ENCODE peak calls at places on chromosomes 2 and 18, in eight cellular contexts. I is fibroblast of lung, P is GM23338, N is lower lobe of right lung, K is cardiac muscle cell, B is iPS DF 6.9, X is lung, M is HCT116. W is an unnamed sample. For H3K36me3, the result is how much of the 10 kb centered on the place peaks cover.

GRCh38 chr18:79502785-79503184 is 107.1 kb downstream of the NFATC1 start:
- DNase-seq in B (no peak), I (no peak), P (no peak), K (peak), X (no peak), N (no peak), M (no peak), W (no peak)

GRCh38 chr18:22466608-22467390 is 49.1 kb upstream of the CTAGE1 start:
- DNase-seq in M (peak), N (no peak), P (no peak), K (peak), X (peak), I (peak), B (no peak), W (no peak)

GRCh38 chr2:86045541-86045940 is 60.1 kb downstream of the POLR1A start:
- DNase-seq in B (no peak), N (no peak), I (no peak), X (no peak), K (no peak), M (no peak), P (no peak), W (no peak)

GRCh38 chr2:139478191-139478914 is 698.2 kb upstream of the NXPH2 start:
- DNase-seq in P (no peak), B (no peak), M (no peak), N (no peak), K (no peak), X (no peak), I (no peak), W (no peak)

GRCh38 chr2:177405029-177405692 is 12.6 kb downstream of the AGPS start:
- DNase-seq in B (no peak), K (no peak), I (no peak), X (no peak), M (no peak), N (no peak), P (no peak), W (no peak)

GRCh38 chr2:24421668-24422067 is 61.3 kb upstream of the ITSN2 start:
- DNase-seq in P (peak), I (peak), M (peak), N (peak), X (peak), K (peak), B (peak), W (peak)

GRCh38 chr18:57864615-57865121 is 61.6 kb upstream of the ATP8B1 start:
- DNase-seq in K (no peak), B (no peak), P (no peak), M (no peak), I (no peak), X (no peak), N (no peak), W (no peak)

GRCh38 chr2:202494300-202494699 is 118.2 kb downstream of the BMPR2 start:
- DNase-seq in I (peak), P (peak), K (peak), X (no peak), M (no peak), B (no peak), N (no peak), W (no peak)

GRCh38 chr18:34543356-34543755 is 166.7 kb upstream of the DTNA start:
- DNase-seq in I (no peak), M (no peak), K (no peak), N (no peak), B (no peak), X (no peak), P (no peak), W (no peak)
- H3K36me3 ChIP-seq in I (under half), M (under half), K (under half), N (under half), B (under half), X (under half), P (under half), W (under half)

GRCh38 chr2:96247009-96247408 is 18.8 kb downstream of the TMEM127 start:
- DNase-seq in I (no peak), K (no peak), N (peak), B (no peak), M (no peak), P (no peak), X (no peak), W (no peak)
- H3K36me3 ChIP-seq in I (under half), K (under half), N (under half), B (under half), M (under half), P (under half), X (under half), W (under half)

DNA sequence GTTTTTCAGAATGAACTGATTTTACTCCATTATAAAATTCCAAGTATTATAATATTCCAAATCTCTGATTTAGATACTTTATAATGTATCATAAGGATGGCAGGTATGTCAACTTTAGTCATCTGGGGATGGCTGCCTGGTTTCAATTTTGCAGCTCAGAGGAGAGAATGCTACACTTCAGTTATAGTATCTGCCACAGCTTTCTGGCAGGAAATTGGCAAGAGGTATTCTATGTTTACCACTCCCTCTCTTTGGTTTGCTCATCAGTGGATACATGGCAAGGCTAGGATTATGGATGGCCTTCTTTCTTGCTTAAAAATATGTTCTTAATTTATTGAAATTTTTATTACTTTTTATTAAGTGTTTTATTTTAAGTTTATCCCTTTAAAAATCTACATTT is 67.0 kb upstream of the TNFRSF11A start:
- DNase-seq in X (no peak), N (no peak), B (no peak), M (no peak), K (no peak), I (no peak), P (no peak), W (no peak)
- H3K36me3 ChIP-seq in X (under half), N (half or more), B (under half), M (under half), K (under half), I (under half), P (under half), W (under half)

GRCh38 chr2:20313659-20314058 is 37.0 kb downstream of the PUM2 start:
- DNase-seq in B (no peak), N (no peak), M (no peak), X (no peak), P (no peak), K (no peak), I (peak), W (no peak)

GRCh38 chr2:20314562-20315521 is 35.8 kb downstream of the PUM2 start:
- DNase-seq in K (no peak), M (no peak), N (no peak), X (no peak), I (no peak), B (no peak), P (peak), W (no peak)

GRCh38 chr2:20317198-20317597 is 33.4 kb downstream of the PUM2 start:
- DNase-seq in M (no peak), N (no peak), K (no peak), P (no peak), B (no peak), X (no peak), I (no peak), W (no peak)

GRCh38 chr2:20322527-20323300 is 27.9 kb downstream of the PUM2 start:
- DNase-seq in M (no peak), B (no peak), N (no peak), P (no peak), K (no peak), I (no peak), X (no peak), W (no peak)

DNA sequence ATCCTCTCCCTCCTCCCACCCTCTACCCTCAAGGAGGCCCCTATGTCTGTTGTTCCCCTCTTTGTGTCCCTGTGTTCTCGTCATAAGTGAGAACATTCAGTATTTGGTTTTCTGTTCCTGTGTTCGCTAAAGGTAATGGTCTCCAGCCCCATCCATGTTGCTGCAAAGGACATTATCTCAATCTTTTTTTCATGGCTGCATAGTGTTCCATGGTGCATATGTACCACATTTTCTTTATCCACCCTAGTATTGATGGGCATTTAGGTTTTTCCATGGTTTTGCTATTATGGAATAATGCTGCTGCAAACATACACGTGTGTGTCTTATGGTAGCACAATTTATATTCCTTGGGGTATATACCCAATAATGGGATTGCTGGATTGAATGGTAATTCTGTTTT is 33.0 kb downstream of the PUM2 start:
- DNase-seq in I (no peak), B (no peak), P (no peak), M (no peak), K (no peak), X (no peak), N (no peak), W (no peak)
- H3K36me3 ChIP-seq in I (under half), B (under half), P (under half), M (under half), K (under half), X (under half), N (half or more), W (under half)

GRCh38 chr2:117935954-117936353 is 77.9 kb downstream of the CCDC93 start:
- DNase-seq in X (no peak), K (no peak), M (no peak), P (no peak), B (no peak), I (no peak), N (no peak), W (no peak)

GRCh38 chr2:117931978-117932377 is 81.9 kb downstream of the CCDC93 start:
- DNase-seq in I (no peak), K (no peak), X (no peak), B (no peak), P (no peak), N (no peak), M (no peak), W (no peak)

GRCh38 chr2:117931266-117931665 is 82.6 kb downstream of the CCDC93 start:
- DNase-seq in B (no peak), M (no peak), I (no peak), N (no peak), P (no peak), K (no peak), X (no peak), W (no peak)

GRCh38 chr2:117935436-117935835 is 78.4 kb downstream of the CCDC93 start:
- DNase-seq in X (no peak), I (no peak), P (no peak), N (no peak), K (no peak), M (no peak), B (no peak), W (peak)

GRCh38 chr2:117933884-117934354 is 80.0 kb downstream of the CCDC93 start:
- DNase-seq in N (no peak), K (no peak), P (peak), I (no peak), X (no peak), B (no peak), M (no peak), W (no peak)
- H3K36me3 ChIP-seq in N (half or more), K (under half), P (under half), I (under half), X (half or more), B (under half), M (under half), W (under half)

DNA sequence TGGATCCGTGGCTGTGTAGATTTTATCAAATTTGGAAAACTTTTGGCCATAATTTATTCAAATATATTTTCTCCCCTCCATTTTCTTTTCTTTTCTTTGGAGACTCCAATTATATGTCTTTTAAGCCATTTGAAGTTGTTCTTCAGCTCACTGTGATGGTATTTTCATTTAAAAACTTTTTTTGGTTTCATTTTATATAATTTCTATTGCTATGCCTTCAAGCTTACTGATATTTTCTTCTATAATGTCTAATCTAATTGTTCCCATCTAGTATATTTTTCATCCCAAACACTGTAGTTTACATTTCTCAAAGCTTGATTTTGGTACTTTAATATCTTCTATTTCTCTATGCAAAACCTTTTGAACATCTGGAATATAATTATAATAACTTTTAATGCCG is 72.5 kb downstream of the WDR7 start:
- DNase-seq in K (no peak), P (no peak), B (no peak), M (no peak), N (no peak), I (no peak), X (no peak), W (no peak)
- H3K36me3 ChIP-seq in K (under half), P (under half), B (under half), M (under half), N (under half), I (under half), X (under half), W (under half)

DNA sequence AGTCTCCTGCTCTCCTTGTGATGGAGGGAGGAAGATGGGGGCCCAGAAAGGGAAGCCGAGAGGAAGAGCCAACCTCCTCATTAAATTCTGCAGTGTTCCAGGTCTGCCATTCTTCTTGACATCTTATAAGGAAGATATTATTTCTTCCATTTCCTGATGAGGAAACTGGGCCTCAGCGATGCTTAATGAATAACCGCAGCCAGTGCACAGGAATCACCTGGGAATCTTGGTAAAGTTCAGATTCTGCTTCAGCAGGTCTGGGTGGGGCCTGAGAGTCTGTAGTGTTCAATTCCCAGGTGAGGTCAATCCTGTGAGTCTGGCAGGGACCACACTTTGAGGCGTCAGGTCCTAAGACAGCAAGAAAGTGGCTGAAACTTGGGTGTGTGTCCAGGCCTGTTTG is 17.3 kb downstream of the PCARE start:
- DNase-seq in B (no peak), N (no peak), M (no peak), K (no peak), I (no peak), P (no peak), X (no peak), W (no peak)
- H3K36me3 ChIP-seq in B (under half), N (under half), M (under half), K (under half), I (under half), P (under half), X (under half), W (under half)

GRCh38 chr2:121501070-121501469 is 29.6 kb upstream of the RNU4ATAC start:
- DNase-seq in M (no peak), I (peak), X (no peak), N (no peak), P (no peak), B (no peak), K (peak), W (no peak)
- H3K36me3 ChIP-seq in M (under half), I (under half), X (under half), N (under half), P (under half), B (under half), K (under half), W (under half)

W was measured in adrenal gland.